ENCODE peak calls at places on chromosome 3, in ten cellular contexts. One of them, this sample, is unnamed.

GRCh38 chr3:141643816-141644215 is 94.3 kb upstream of the RNF7 start:
- DNase-seq in activated CD4-positive, alpha-beta T cell treated with anti-CD3 and anti-CD28 coated beads for 24 hours: no peak
- DNase-seq in NCI-H1105 treated with DMSO at 0.1 percent for 48 hours: no peak
- DNase-seq in body of pancreas: no peak
- DNase-seq in NCI-H460: no peak
- DNase-seq in SJSA1: no peak
- DNase-seq in CD4-positive, alpha-beta T cell: no peak
- DNase-seq in cardiac muscle cell: no peak
- DNase-seq in cardiac fibroblast: no peak
- DNase-seq in activated B cell treated with CpG ODN at 0.5 μM for 24 hours: no peak
- DNase-seq in this sample: no peak

GRCh38 chr3:128794067-128794768 is 68.2 kb downstream of the RAB7A start:
- DNase-seq in activated CD4-positive, alpha-beta T cell treated with anti-CD3 and anti-CD28 coated beads for 24 hours: no peak
- DNase-seq in NCI-H1105 treated with DMSO at 0.1 percent for 48 hours: no peak
- DNase-seq in body of pancreas: no peak
- DNase-seq in NCI-H460: no peak
- DNase-seq in SJSA1: peak
- DNase-seq in CD4-positive, alpha-beta T cell: no peak
- DNase-seq in cardiac muscle cell: peak
- DNase-seq in cardiac fibroblast: peak
- DNase-seq in activated B cell treated with CpG ODN at 0.5 μM for 24 hours: no peak
- DNase-seq in this sample: no peak

GRCh38 chr3:30308131-30308530 is 298.3 kb upstream of the TGFBR2 start:
- DNase-seq in activated CD4-positive, alpha-beta T cell treated with anti-CD3 and anti-CD28 coated beads for 24 hours: no peak
- DNase-seq in NCI-H1105 treated with DMSO at 0.1 percent for 48 hours: no peak
- DNase-seq in body of pancreas: no peak
- DNase-seq in NCI-H460: no peak
- DNase-seq in SJSA1: no peak
- DNase-seq in CD4-positive, alpha-beta T cell: no peak
- DNase-seq in cardiac muscle cell: peak
- DNase-seq in cardiac fibroblast: peak
- DNase-seq in activated B cell treated with CpG ODN at 0.5 μM for 24 hours: no peak
- DNase-seq in this sample: no peak

GRCh38 chr3:139797724-139798343 is 120.1 kb upstream of the NMNAT3 start:
- DNase-seq in activated CD4-positive, alpha-beta T cell treated with anti-CD3 and anti-CD28 coated beads for 24 hours: no peak
- DNase-seq in NCI-H1105 treated with DMSO at 0.1 percent for 48 hours: no peak
- DNase-seq in body of pancreas: peak
- DNase-seq in NCI-H460: peak
- DNase-seq in SJSA1: peak
- DNase-seq in CD4-positive, alpha-beta T cell: no peak
- DNase-seq in cardiac muscle cell: peak
- DNase-seq in cardiac fibroblast: peak
- DNase-seq in activated B cell treated with CpG ODN at 0.5 μM for 24 hours: no peak
- DNase-seq in this sample: no peak

GRCh38 chr3:69292185-69292584 is 93.7 kb downstream of the FRMD4B start:
- DNase-seq in activated CD4-positive, alpha-beta T cell treated with anti-CD3 and anti-CD28 coated beads for 24 hours: no peak
- DNase-seq in NCI-H1105 treated with DMSO at 0.1 percent for 48 hours: no peak
- DNase-seq in body of pancreas: no peak
- DNase-seq in NCI-H460: no peak
- DNase-seq in SJSA1: no peak
- DNase-seq in CD4-positive, alpha-beta T cell: no peak
- DNase-seq in cardiac muscle cell: no peak
- DNase-seq in cardiac fibroblast: no peak
- DNase-seq in activated B cell treated with CpG ODN at 0.5 μM for 24 hours: no peak
- DNase-seq in this sample: no peak

GRCh38 chr3:150384517-150385212 is 23.4 kb upstream of the TSC22D2 start:
- DNase-seq in activated CD4-positive, alpha-beta T cell treated with anti-CD3 and anti-CD28 coated beads for 24 hours: no peak
- DNase-seq in NCI-H1105 treated with DMSO at 0.1 percent for 48 hours: no peak
- DNase-seq in body of pancreas: no peak
- DNase-seq in NCI-H460: no peak
- DNase-seq in SJSA1: no peak
- DNase-seq in CD4-positive, alpha-beta T cell: peak
- DNase-seq in cardiac muscle cell: peak
- DNase-seq in cardiac fibroblast: no peak
- DNase-seq in activated B cell treated with CpG ODN at 0.5 μM for 24 hours: peak
- DNase-seq in this sample: no peak

GRCh38 chr3:104040896-104041295 is 1325.8 kb upstream of the ALCAM start:
- DNase-seq in activated CD4-positive, alpha-beta T cell treated with anti-CD3 and anti-CD28 coated beads for 24 hours: no peak
- DNase-seq in NCI-H1105 treated with DMSO at 0.1 percent for 48 hours: no peak
- DNase-seq in body of pancreas: no peak
- DNase-seq in NCI-H460: no peak
- DNase-seq in SJSA1: no peak
- DNase-seq in CD4-positive, alpha-beta T cell: no peak
- DNase-seq in cardiac muscle cell: no peak
- DNase-seq in cardiac fibroblast: no peak
- DNase-seq in activated B cell treated with CpG ODN at 0.5 μM for 24 hours: no peak
- DNase-seq in this sample: no peak

GRCh38 chr3:29427266-29428103 is 146.6 kb downstream of the RBMS3 start:
- DNase-seq in activated CD4-positive, alpha-beta T cell treated with anti-CD3 and anti-CD28 coated beads for 24 hours: no peak
- DNase-seq in NCI-H1105 treated with DMSO at 0.1 percent for 48 hours: no peak
- DNase-seq in body of pancreas: no peak
- DNase-seq in NCI-H460: no peak
- DNase-seq in SJSA1: no peak
- DNase-seq in CD4-positive, alpha-beta T cell: no peak
- DNase-seq in cardiac muscle cell: peak
- DNase-seq in cardiac fibroblast: no peak
- DNase-seq in activated B cell treated with CpG ODN at 0.5 μM for 24 hours: no peak
- DNase-seq in this sample: no peak

GRCh38 chr3:55630280-55630920 is 143.3 kb upstream of the WNT5A start:
- DNase-seq in activated CD4-positive, alpha-beta T cell treated with anti-CD3 and anti-CD28 coated beads for 24 hours: no peak
- DNase-seq in NCI-H1105 treated with DMSO at 0.1 percent for 48 hours: no peak
- DNase-seq in body of pancreas: no peak
- DNase-seq in NCI-H460: no peak
- DNase-seq in SJSA1: no peak
- DNase-seq in CD4-positive, alpha-beta T cell: no peak
- DNase-seq in cardiac muscle cell: no peak
- DNase-seq in cardiac fibroblast: no peak
- DNase-seq in activated B cell treated with CpG ODN at 0.5 μM for 24 hours: no peak
- DNase-seq in this sample: no peak

GRCh38 chr3:196620228-196620627 is 19.3 kb upstream of the NRROS start:
- DNase-seq in activated CD4-positive, alpha-beta T cell treated with anti-CD3 and anti-CD28 coated beads for 24 hours: no peak
- DNase-seq in NCI-H1105 treated with DMSO at 0.1 percent for 48 hours: no peak
- DNase-seq in body of pancreas: no peak
- DNase-seq in NCI-H460: no peak
- DNase-seq in SJSA1: no peak
- DNase-seq in CD4-positive, alpha-beta T cell: no peak
- DNase-seq in cardiac muscle cell: no peak
- DNase-seq in cardiac fibroblast: peak
- DNase-seq in activated B cell treated with CpG ODN at 0.5 μM for 24 hours: no peak
- DNase-seq in this sample: no peak

GRCh38 chr3:122149228-122149627 is 34.2 kb upstream of the CASR start:
- DNase-seq in activated CD4-positive, alpha-beta T cell treated with anti-CD3 and anti-CD28 coated beads for 24 hours: no peak
- DNase-seq in NCI-H1105 treated with DMSO at 0.1 percent for 48 hours: no peak
- DNase-seq in body of pancreas: no peak
- DNase-seq in NCI-H460: no peak
- DNase-seq in SJSA1: no peak
- DNase-seq in CD4-positive, alpha-beta T cell: no peak
- DNase-seq in cardiac muscle cell: no peak
- DNase-seq in cardiac fibroblast: no peak
- DNase-seq in activated B cell treated with CpG ODN at 0.5 μM for 24 hours: no peak
- DNase-seq in this sample: no peak

GRCh38 chr3:125059488-125060245 is 3.9 kb upstream of the HEG1 start:
- DNase-seq in activated CD4-positive, alpha-beta T cell treated with anti-CD3 and anti-CD28 coated beads for 24 hours: no peak
- DNase-seq in NCI-H1105 treated with DMSO at 0.1 percent for 48 hours: no peak
- DNase-seq in body of pancreas: peak
- DNase-seq in NCI-H460: no peak
- DNase-seq in SJSA1: no peak
- DNase-seq in CD4-positive, alpha-beta T cell: no peak
- DNase-seq in cardiac muscle cell: peak
- DNase-seq in cardiac fibroblast: no peak
- DNase-seq in activated B cell treated with CpG ODN at 0.5 μM for 24 hours: no peak
- DNase-seq in this sample: no peak

GRCh38 chr3:160435747-160436146 is 13.8 kb downstream of the TRIM59 start:
- DNase-seq in activated CD4-positive, alpha-beta T cell treated with anti-CD3 and anti-CD28 coated beads for 24 hours: no peak
- DNase-seq in NCI-H1105 treated with DMSO at 0.1 percent for 48 hours: no peak
- DNase-seq in body of pancreas: no peak
- DNase-seq in NCI-H460: no peak
- DNase-seq in SJSA1: no peak
- DNase-seq in CD4-positive, alpha-beta T cell: no peak
- DNase-seq in cardiac muscle cell: no peak
- DNase-seq in cardiac fibroblast: no peak
- DNase-seq in activated B cell treated with CpG ODN at 0.5 μM for 24 hours: no peak
- DNase-seq in this sample: no peak

GRCh38 chr3:195612075-195612800 is 28.5 kb upstream of the APOD start:
- DNase-seq in activated CD4-positive, alpha-beta T cell treated with anti-CD3 and anti-CD28 coated beads for 24 hours: no peak
- DNase-seq in NCI-H1105 treated with DMSO at 0.1 percent for 48 hours: no peak
- DNase-seq in body of pancreas: no peak
- DNase-seq in NCI-H460: no peak
- DNase-seq in SJSA1: no peak
- DNase-seq in CD4-positive, alpha-beta T cell: no peak
- DNase-seq in cardiac muscle cell: no peak
- DNase-seq in cardiac fibroblast: no peak
- DNase-seq in activated B cell treated with CpG ODN at 0.5 μM for 24 hours: no peak
- DNase-seq in this sample: no peak

GRCh38 chr3:156207802-156208685 is 87.7 kb downstream of the KCNAB1 start:
- DNase-seq in activated CD4-positive, alpha-beta T cell treated with anti-CD3 and anti-CD28 coated beads for 24 hours: no peak
- DNase-seq in NCI-H1105 treated with DMSO at 0.1 percent for 48 hours: no peak
- DNase-seq in body of pancreas: no peak
- DNase-seq in NCI-H460: no peak
- DNase-seq in SJSA1: no peak
- DNase-seq in CD4-positive, alpha-beta T cell: no peak
- DNase-seq in cardiac muscle cell: no peak
- DNase-seq in cardiac fibroblast: peak
- DNase-seq in activated B cell treated with CpG ODN at 0.5 μM for 24 hours: no peak
- DNase-seq in this sample: no peak

GRCh38 chr3:191246628-191247027 is 47.6 kb downstream of the OSTN start:
- DNase-seq in activated CD4-positive, alpha-beta T cell treated with anti-CD3 and anti-CD28 coated beads for 24 hours: no peak
- DNase-seq in NCI-H1105 treated with DMSO at 0.1 percent for 48 hours: no peak
- DNase-seq in body of pancreas: no peak
- DNase-seq in NCI-H460: no peak
- DNase-seq in SJSA1: peak
- DNase-seq in CD4-positive, alpha-beta T cell: no peak
- DNase-seq in cardiac muscle cell: peak
- DNase-seq in cardiac fibroblast: peak
- DNase-seq in activated B cell treated with CpG ODN at 0.5 μM for 24 hours: no peak
- DNase-seq in this sample: no peak

GRCh38 chr3:133295199-133295901 is 104.5 kb upstream of the BFSP2 start:
- DNase-seq in activated CD4-positive, alpha-beta T cell treated with anti-CD3 and anti-CD28 coated beads for 24 hours: no peak
- DNase-seq in NCI-H1105 treated with DMSO at 0.1 percent for 48 hours: peak
- DNase-seq in body of pancreas: no peak
- DNase-seq in NCI-H460: no peak
- DNase-seq in SJSA1: peak
- DNase-seq in CD4-positive, alpha-beta T cell: no peak
- DNase-seq in cardiac muscle cell: peak
- DNase-seq in cardiac fibroblast: peak
- DNase-seq in activated B cell treated with CpG ODN at 0.5 μM for 24 hours: no peak
- DNase-seq in this sample: peak